ENCODE peak calls at places on chromosome 12, in seven cellular contexts. One of them, this sample, is unnamed.

GRCh38 chr12:52454411-52455201 is 2.7 kb upstream of the KRT6B start:
- DNase-seq in stomach: no peak
- DNase-seq in testis: no peak
- DNase-seq in kidney: no peak
- DNase-seq in choroid plexus epithelial cell: no peak
- DNase-seq in IMR-90: no peak
- DNase-seq in neural progenitor cell: no peak
- DNase-seq in this sample: no peak

GRCh38 chr12:50458606-50459005 is 46.2 kb upstream of the DIP2B start:
- DNase-seq in stomach: no peak
- DNase-seq in testis: no peak
- DNase-seq in kidney: no peak
- DNase-seq in choroid plexus epithelial cell: peak; percentile 40
- DNase-seq in IMR-90: peak; percentile 47
- DNase-seq in neural progenitor cell: no peak
- DNase-seq in this sample: peak; percentile 10

GRCh38 chr12:131487379-131488129 is 223.3 kb upstream of the SFSWAP start:
- DNase-seq in stomach: no peak
- DNase-seq in testis: no peak
- DNase-seq in kidney: no peak
- DNase-seq in choroid plexus epithelial cell: no peak
- DNase-seq in IMR-90: no peak
- DNase-seq in neural progenitor cell: no peak
- DNase-seq in this sample: no peak

GRCh38 chr12:47718531-47718930 is 6.8 kb downstream of the ENDOU start:
- DNase-seq in stomach: no peak
- DNase-seq in testis: no peak
- DNase-seq in kidney: no peak
- DNase-seq in choroid plexus epithelial cell: no peak
- DNase-seq in IMR-90: no peak
- DNase-seq in neural progenitor cell: no peak
- DNase-seq in this sample: no peak

GRCh38 chr12:128857173-128857770 is 4.0 kb downstream of the GLT1D1 start:
- DNase-seq in stomach: no peak
- DNase-seq in testis: no peak
- DNase-seq in kidney: no peak
- DNase-seq in choroid plexus epithelial cell: no peak
- DNase-seq in IMR-90: no peak
- DNase-seq in neural progenitor cell: no peak
- DNase-seq in this sample: no peak

GRCh38 chr12:67034110-67034879 is 234.9 kb upstream of the CAND1 start:
- DNase-seq in stomach: peak; percentile 52
- DNase-seq in testis: no peak
- DNase-seq in kidney: no peak
- DNase-seq in choroid plexus epithelial cell: no peak
- DNase-seq in IMR-90: peak; percentile 2
- DNase-seq in neural progenitor cell: peak; percentile 29
- DNase-seq in this sample: peak; percentile 29

GRCh38 chr12:30145351-30146017 is 361.7 kb upstream of the TMTC1 start:
- DNase-seq in stomach: no peak
- DNase-seq in testis: no peak
- DNase-seq in kidney: no peak
- DNase-seq in choroid plexus epithelial cell: peak; percentile 16
- DNase-seq in IMR-90: no peak
- DNase-seq in neural progenitor cell: no peak
- DNase-seq in this sample: no peak

GRCh38 chr12:117261267-117261666 is 71.0 kb upstream of the FBXO21 start:
- DNase-seq in stomach: no peak
- DNase-seq in testis: no peak
- DNase-seq in kidney: no peak
- DNase-seq in choroid plexus epithelial cell: peak; percentile 6
- DNase-seq in IMR-90: no peak
- DNase-seq in neural progenitor cell: no peak
- DNase-seq in this sample: no peak

GRCh38 chr12:103715494-103715893 is 125.5 kb downstream of the NT5DC3 start:
- DNase-seq in stomach: no peak
- DNase-seq in testis: no peak
- DNase-seq in kidney: no peak
- DNase-seq in choroid plexus epithelial cell: no peak
- DNase-seq in IMR-90: no peak
- DNase-seq in neural progenitor cell: no peak
- DNase-seq in this sample: no peak

GRCh38 chr12:52090291-52090690 is 10.8 kb downstream of the SMIM41 start:
- DNase-seq in stomach: no peak
- DNase-seq in testis: no peak
- DNase-seq in kidney: no peak
- DNase-seq in choroid plexus epithelial cell: no peak
- DNase-seq in IMR-90: no peak
- DNase-seq in neural progenitor cell: no peak
- DNase-seq in this sample: no peak

GRCh38 chr12:108468149-108468968 is 46.7 kb upstream of the FICD start:
- DNase-seq in stomach: no peak
- DNase-seq in testis: no peak
- DNase-seq in kidney: no peak
- DNase-seq in choroid plexus epithelial cell: peak; percentile 56
- DNase-seq in IMR-90: peak; percentile 20
- DNase-seq in neural progenitor cell: peak; percentile 81
- DNase-seq in this sample: peak; percentile 33

GRCh38 chr12:27554421-27555186 is 30.6 kb downstream of the PPFIBP1 start:
- DNase-seq in stomach: no peak
- DNase-seq in testis: peak; percentile 72
- DNase-seq in kidney: peak; percentile 88
- DNase-seq in choroid plexus epithelial cell: peak; percentile 52
- DNase-seq in IMR-90: no peak
- DNase-seq in neural progenitor cell: no peak
- DNase-seq in this sample: peak; percentile 61

GRCh38 chr12:12028668-12029402 is 41.9 kb upstream of the BCL2L14 start:
- DNase-seq in stomach: no peak
- DNase-seq in testis: no peak
- DNase-seq in kidney: no peak
- DNase-seq in choroid plexus epithelial cell: no peak
- DNase-seq in IMR-90: no peak
- DNase-seq in neural progenitor cell: no peak
- DNase-seq in this sample: no peak

GRCh38 chr12:1094714-1095113 is 103.7 kb downstream of the ERC1 start:
- DNase-seq in stomach: no peak
- DNase-seq in testis: no peak
- DNase-seq in kidney: no peak
- DNase-seq in choroid plexus epithelial cell: no peak
- DNase-seq in IMR-90: no peak
- DNase-seq in neural progenitor cell: no peak
- DNase-seq in this sample: no peak

GRCh38 chr12:49762468-49762847 is 21.1 kb downstream of the TMBIM6 start:
- DNase-seq in stomach: no peak
- DNase-seq in testis: no peak
- DNase-seq in kidney: no peak
- DNase-seq in choroid plexus epithelial cell: no peak
- DNase-seq in IMR-90: no peak
- DNase-seq in neural progenitor cell: no peak
- DNase-seq in this sample: no peak

GRCh38 chr12:87596134-87596533 is 433.1 kb downstream of the C12orf50 start:
- DNase-seq in stomach: no peak
- DNase-seq in testis: no peak
- DNase-seq in kidney: no peak
- DNase-seq in choroid plexus epithelial cell: no peak
- DNase-seq in IMR-90: no peak
- DNase-seq in neural progenitor cell: no peak
- DNase-seq in this sample: no peak

GRCh38 chr12:110846615-110847566 is at the start of gene CCDC63:
- DNase-seq in stomach: peak; percentile 58
- DNase-seq in testis: peak; percentile 66
- DNase-seq in kidney: peak; percentile 88
- DNase-seq in choroid plexus epithelial cell: peak; percentile 52
- DNase-seq in IMR-90: no peak
- DNase-seq in neural progenitor cell: peak; percentile 90
- DNase-seq in this sample: peak; percentile 50

GRCh38 chr12:84924956-84925355 is 12.4 kb upstream of the SLC6A15 start:
- DNase-seq in stomach: no peak
- DNase-seq in testis: no peak
- DNase-seq in kidney: no peak
- DNase-seq in choroid plexus epithelial cell: peak; percentile 85
- DNase-seq in IMR-90: peak; percentile 23
- DNase-seq in neural progenitor cell: no peak
- DNase-seq in this sample: peak; percentile 31

GRCh38 chr12:459430-460258 is at the start of gene B4GALNT3:
- DNase-seq in stomach: peak; percentile 83
- DNase-seq in testis: peak; percentile 62
- DNase-seq in kidney: peak; percentile 85
- DNase-seq in choroid plexus epithelial cell: no peak
- DNase-seq in IMR-90: no peak
- DNase-seq in neural progenitor cell: peak; percentile 86
- DNase-seq in this sample: no peak

GRCh38 chr12:123645851-123646250 is 12.2 kb downstream of the GTF2H3 start:
- DNase-seq in stomach: no peak
- DNase-seq in testis: no peak
- DNase-seq in kidney: no peak
- DNase-seq in choroid plexus epithelial cell: no peak
- DNase-seq in IMR-90: no peak
- DNase-seq in neural progenitor cell: no peak
- DNase-seq in this sample: no peak

GRCh38 chr12:76183459-76184186 is 99.1 kb upstream of the NAP1L1 start:
- DNase-seq in stomach: no peak
- DNase-seq in testis: no peak
- DNase-seq in kidney: no peak
- DNase-seq in choroid plexus epithelial cell: peak; percentile 98
- DNase-seq in IMR-90: peak; percentile 99
- DNase-seq in neural progenitor cell: no peak
- DNase-seq in this sample: peak; percentile 98

GRCh38 chr12:124411291-124411878 is 116.5 kb downstream of the RFLNA start:
- DNase-seq in stomach: no peak
- DNase-seq in testis: peak; percentile 81
- DNase-seq in kidney: peak; percentile 87
- DNase-seq in choroid plexus epithelial cell: peak; percentile 83
- DNase-seq in IMR-90: peak; percentile 96
- DNase-seq in neural progenitor cell: peak; percentile 43
- DNase-seq in this sample: peak; percentile 92

GRCh38 chr12:77980782-77981181 is 150.1 kb downstream of the NAV3 start:
- DNase-seq in stomach: no peak
- DNase-seq in testis: no peak
- DNase-seq in kidney: no peak
- DNase-seq in choroid plexus epithelial cell: no peak
- DNase-seq in IMR-90: no peak
- DNase-seq in neural progenitor cell: no peak
- DNase-seq in this sample: no peak

GRCh38 chr12:117900561-117900960 is 68.2 kb downstream of the KSR2 start:
- DNase-seq in stomach: no peak
- DNase-seq in testis: no peak
- DNase-seq in kidney: no peak
- DNase-seq in choroid plexus epithelial cell: peak; percentile 4
- DNase-seq in IMR-90: peak; percentile 8
- DNase-seq in neural progenitor cell: no peak
- DNase-seq in this sample: peak; percentile 10

DNA sequence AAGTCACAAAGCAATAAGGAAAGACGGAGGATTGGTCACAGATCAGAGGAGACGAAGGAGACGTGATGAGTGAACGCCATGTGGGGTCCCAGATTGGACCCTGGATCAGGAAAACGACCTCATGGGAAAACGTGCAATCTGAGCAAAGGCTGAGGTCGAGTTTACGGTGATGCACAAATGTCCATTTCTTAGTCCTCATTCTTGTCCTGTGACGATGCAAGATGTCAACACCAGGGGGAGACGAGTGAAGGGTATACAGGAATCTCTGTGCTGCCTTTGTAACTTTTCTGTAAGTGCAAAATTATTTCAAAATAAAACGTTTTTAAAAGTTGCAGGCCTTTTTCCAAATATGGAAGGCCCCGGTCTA is 329.8 kb downstream of the MED13L start:
- DNase-seq in stomach: no peak
- DNase-seq in testis: no peak
- DNase-seq in kidney: no peak
- DNase-seq in choroid plexus epithelial cell: no peak
- DNase-seq in IMR-90: no peak
- DNase-seq in neural progenitor cell: no peak
- DNase-seq in this sample: no peak
- TF ChIP-seq CTCF in stomach: no peak
- TF ChIP-seq CTCF in testis: no peak
- TF ChIP-seq CTCF in kidney: no peak
- TF ChIP-seq CTCF in choroid plexus epithelial cell: peak; percentile 32
- TF ChIP-seq CTCF in IMR-90: peak; percentile 27
- TF ChIP-seq CTCF in neural progenitor cell: peak; percentile 38
- TF ChIP-seq CTCF in this sample: no peak

GRCh38 chr12:122399592-122400373 is 22.7 kb downstream of the CLIP1 start:
- DNase-seq in stomach: peak; percentile 75
- DNase-seq in testis: peak; percentile 71
- DNase-seq in kidney: no peak
- DNase-seq in choroid plexus epithelial cell: peak; percentile 94
- DNase-seq in IMR-90: peak; percentile 94
- DNase-seq in neural progenitor cell: peak; percentile 81
- DNase-seq in this sample: peak; percentile 87
- H3K4me3 ChIP-seq in stomach: no peak overlapping the region
- H3K4me3 ChIP-seq in testis: no peak overlapping the region
- H3K4me3 ChIP-seq in kidney: peak overlapping the region; percentile 52
- H3K4me3 ChIP-seq in choroid plexus epithelial cell: peak overlapping the region; percentile 1
- H3K4me3 ChIP-seq in IMR-90: no peak overlapping the region
- H3K4me3 ChIP-seq in neural progenitor cell: peak overlapping the region; percentile 30
- H3K4me3 ChIP-seq in this sample: no peak overlapping the region

DNA sequence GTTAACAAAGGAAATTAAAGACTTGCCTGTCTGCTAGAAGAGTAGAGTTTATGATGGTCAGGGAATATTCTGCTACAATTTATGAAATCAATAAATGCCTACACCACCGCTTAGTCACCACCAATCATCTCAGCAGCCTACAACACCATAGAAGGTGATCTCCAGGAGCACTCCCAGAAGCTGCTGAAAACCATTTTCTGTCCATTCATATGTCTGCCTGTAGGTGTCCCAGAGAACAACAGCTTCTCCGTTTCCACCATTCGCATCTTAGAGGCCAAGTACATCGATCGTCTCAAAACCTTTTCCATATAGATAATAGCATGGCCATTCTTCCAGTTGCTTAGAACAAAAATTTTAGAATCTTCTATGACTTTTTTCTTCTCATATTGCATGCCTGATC is 303.4 kb downstream of the KCNC2 start:
- DNase-seq in stomach: no peak
- DNase-seq in testis: no peak
- DNase-seq in kidney: no peak
- DNase-seq in choroid plexus epithelial cell: no peak
- DNase-seq in IMR-90: no peak
- DNase-seq in neural progenitor cell: peak; percentile 10
- DNase-seq in this sample: no peak
- TF ChIP-seq CTCF in stomach: no peak
- TF ChIP-seq CTCF in testis: no peak
- TF ChIP-seq CTCF in kidney: no peak
- TF ChIP-seq CTCF in choroid plexus epithelial cell: peak; percentile 33
- TF ChIP-seq CTCF in IMR-90: no peak
- TF ChIP-seq CTCF in neural progenitor cell: peak; percentile 24
- TF ChIP-seq CTCF in this sample: peak; percentile 5

GRCh38 chr12:46472144-46472705 is 99.7 kb upstream of the SLC38A2 start:
- DNase-seq in stomach: no peak
- DNase-seq in testis: no peak
- DNase-seq in kidney: no peak
- DNase-seq in choroid plexus epithelial cell: no peak
- DNase-seq in IMR-90: no peak
- DNase-seq in neural progenitor cell: no peak
- DNase-seq in this sample: no peak
- H3K4me3 ChIP-seq in stomach: no peak overlapping the region
- H3K4me3 ChIP-seq in testis: no peak overlapping the region
- H3K4me3 ChIP-seq in kidney: no peak overlapping the region
- H3K4me3 ChIP-seq in choroid plexus epithelial cell: no peak overlapping the region
- H3K4me3 ChIP-seq in IMR-90: no peak overlapping the region
- H3K4me3 ChIP-seq in neural progenitor cell: no peak overlapping the region
- H3K4me3 ChIP-seq in this sample: no peak overlapping the region

This sample was measured in astrocyte of the spinal cord.